ENCODE peak calls at places on chromosomes 5 and 9, in nine cellular contexts. S, H, V, C, W, D, I, Y and L are unnamed samples.

GRCh38 chr5:121702783-121703182 is 148.9 kb upstream of the FTMT start:
- DNase-seq in Y (no peak), D (no peak), W (no peak), I (no peak), H (peak), C (no peak), S (no peak), V (no peak), L (no peak)

GRCh38 chr9:125889122-125889523 is 141.9 kb downstream of the PBX3 start:
- DNase-seq in S (no peak), V (no peak), C (no peak), Y (no peak), H (peak), I (peak), D (peak), W (no peak), L (no peak)

GRCh38 chr9:114366334-114367128 is 21.3 kb downstream of the AKNA start:
- DNase-seq in H (peak), D (no peak), V (peak), Y (peak), C (no peak), W (no peak), I (no peak), S (peak), L (peak)

GRCh38 chr5:101897914-101898313 is 398.2 kb downstream of the SLCO4C1 start:
- DNase-seq in D (no peak), W (no peak), I (no peak), H (peak), S (no peak), Y (no peak), C (no peak), V (peak), L (no peak)

GRCh38 chr5:57834829-57835554 is 352.4 kb upstream of the ACTBL2 start:
- DNase-seq in W (no peak), D (no peak), V (no peak), C (peak), I (no peak), Y (no peak), S (no peak), H (no peak), L (no peak)

GRCh38 chr9:20640331-20641187 is 18.3 kb upstream of the MLLT3 start:
- DNase-seq in I (peak), D (peak), H (peak), S (no peak), C (peak), V (no peak), Y (no peak), W (peak), L (no peak)

GRCh38 chr5:117110548-117110947 is 535.9 kb upstream of the SEMA6A start:
- DNase-seq in D (no peak), Y (no peak), I (no peak), V (no peak), S (no peak), H (no peak), W (no peak), C (no peak), L (no peak)

GRCh38 chr9:122121391-122121790 is 28.3 kb upstream of the TTLL11 start:
- DNase-seq in V (no peak), S (no peak), W (no peak), D (no peak), Y (no peak), H (no peak), C (no peak), I (no peak), L (no peak)

GRCh38 chr9:22446589-22446949 is at the start of gene DMRTA1:
- DNase-seq in V (peak), S (peak), Y (peak), H (peak), W (no peak), D (peak), C (peak), I (peak), L (peak)

GRCh38 chr5:149442563-149443182 is 63.6 kb upstream of the IL17B start:
- DNase-seq in Y (peak), D (peak), H (peak), W (peak), S (peak), V (peak), I (peak), C (peak), L (no peak)

GRCh38 chr5:96880402-96881164 is 4.3 kb downstream of the ERAP2 start:
- DNase-seq in I (no peak), V (peak), Y (no peak), W (no peak), C (no peak), H (no peak), D (no peak), S (peak), L (peak)

GRCh38 chr9:35909274-35909673 is at the start of gene SPAAR:
- DNase-seq in V (no peak), S (no peak), C (no peak), Y (no peak), W (no peak), D (no peak), H (no peak), I (no peak), L (no peak)

GRCh38 chr5:159978358-159978757 is 30.6 kb upstream of the TTC1 start:
- DNase-seq in V (no peak), W (no peak), C (no peak), I (no peak), D (no peak), H (no peak), Y (no peak), S (no peak), L (no peak)

GRCh38 chr9:113380869-113381378 is 4.1 kb upstream of the HDHD3 start:
- DNase-seq in C (no peak), V (no peak), H (no peak), D (no peak), Y (no peak), S (no peak), W (no peak), I (peak), L (no peak)

GRCh38 chr9:2066312-2067273 is 51.4 kb downstream of the SMARCA2 start:
- DNase-seq in S (peak), D (no peak), C (no peak), I (no peak), H (peak), Y (no peak), V (peak), W (no peak), L (no peak)

GRCh38 chr9:124456341-124457078 is 6.3 kb downstream of the ADGRD2 start:
- DNase-seq in I (peak), D (no peak), C (no peak), H (no peak), Y (no peak), S (no peak), V (no peak), W (no peak), L (no peak)

GRCh38 chr5:79771387-79771786 is 81.8 kb downstream of the CMYA5 start:
- DNase-seq in C (no peak), S (peak), D (no peak), V (peak), Y (no peak), I (no peak), H (no peak), W (no peak), L (no peak)

GRCh38 chr5:16883801-16884200 is 52.3 kb downstream of the MYO10 start:
- DNase-seq in S (no peak), V (no peak), H (no peak), C (no peak), D (no peak), Y (no peak), W (no peak), I (no peak), L (no peak)

GRCh38 chr9:128005938-128006337 is 25.1 kb upstream of the EEIG1 start:
- DNase-seq in S (no peak), W (no peak), H (peak), C (no peak), Y (peak), D (no peak), I (peak), V (peak), L (no peak)

GRCh38 chr5:10507575-10508024 is 56.3 kb upstream of the ANKRD33B start:
- DNase-seq in Y (peak), D (no peak), V (peak), H (peak), S (peak), I (no peak), W (no peak), C (no peak), L (no peak)

GRCh38 chr5:120413706-120414105 is 50.4 kb upstream of the PRR16 start:
- DNase-seq in I (no peak), S (no peak), H (no peak), D (no peak), V (peak), C (no peak), Y (no peak), W (no peak), L (no peak)

GRCh38 chr5:124747770-124748686 is 1.6 kb upstream of the ZNF608 start:
- DNase-seq in C (no peak), H (peak), Y (no peak), V (no peak), I (no peak), S (no peak), W (no peak), D (no peak), L (no peak)

GRCh38 chr9:73863924-73864323 is 633.2 kb upstream of the RORB start:
- DNase-seq in I (no peak), Y (no peak), H (no peak), C (no peak), D (no peak), S (no peak), V (no peak), W (no peak), L (no peak)

GRCh38 chr5:154521756-154522155 is 43.7 kb upstream of the HAND1 start:
- DNase-seq in V (no peak), H (no peak), I (no peak), D (no peak), S (no peak), Y (no peak), W (no peak), C (no peak), L (no peak)

GRCh38 chr9:93902780-93903655 is 52.1 kb downstream of the BARX1 start:
- DNase-seq in Y (no peak), S (no peak), D (no peak), H (no peak), V (no peak), W (no peak), I (peak), C (no peak), L (no peak)

GRCh38 chr9:16475257-16475656 is 395.2 kb downstream of the BNC2 start:
- DNase-seq in S (no peak), C (peak), V (no peak), H (no peak), W (no peak), D (no peak), Y (no peak), I (no peak), L (no peak)

GRCh38 chr5:92378961-92379611 is 996.0 kb upstream of the ARRDC3 start:
- DNase-seq in C (no peak), D (no peak), H (no peak), V (no peak), S (no peak), W (no peak), I (no peak), Y (no peak), L (no peak)

GRCh38 chr5:14110196-14110595 is 32.9 kb upstream of the TRIO start:
- DNase-seq in Y (no peak), S (no peak), C (no peak), I (no peak), V (no peak), H (no peak), W (no peak), D (no peak), L (no peak)

GRCh38 chr9:133368249-133368881 is 7.5 kb downstream of the SURF4 start:
- DNase-seq in D (no peak), I (no peak), Y (no peak), C (no peak), H (peak), S (no peak), W (no peak), V (no peak), L (no peak)

GRCh38 chr5:150034677-150035076 is 34.1 kb downstream of the HMGXB3 start:
- DNase-seq in W (no peak), V (peak), C (no peak), H (no peak), D (no peak), Y (no peak), I (no peak), S (no peak), L (no peak)

GRCh38 chr5:82720213-82720612 is 357.0 kb downstream of the TMEM167A start:
- DNase-seq in W (no peak), S (no peak), V (peak), I (no peak), D (no peak), C (no peak), H (peak), Y (no peak), L (no peak)

GRCh38 chr5:39465843-39466242 is 41.1 kb upstream of the DAB2 start:
- DNase-seq in V (no peak), I (no peak), D (no peak), Y (no peak), H (no peak), S (no peak), C (no peak), W (no peak), L (no peak)

GRCh38 chr9:112487008-112487798 is 576 bp downstream of the KIAA1958 start:
- DNase-seq in D (peak), Y (peak), W (peak), S (peak), I (peak), H (peak), V (peak), C (no peak), L (no peak)

GRCh38 chr9:134321571-134321930 is 4.7 kb upstream of the RXRA start:
- DNase-seq in I (peak), V (no peak), C (no peak), Y (no peak), D (no peak), W (no peak), S (no peak), H (no peak), L (no peak)

GRCh38 chr5:111945535-111945934 is 188.5 kb upstream of the NREP start:
- DNase-seq in Y (no peak), I (no peak), D (no peak), H (no peak), C (no peak), S (no peak), V (no peak), W (no peak), L (no peak)

GRCh38 chr9:101119206-101119819 is 90.8 kb downstream of the PLPPR1 start:
- DNase-seq in S (peak), H (peak), C (peak), Y (peak), I (no peak), W (no peak), D (peak), V (peak), L (no peak)

GRCh38 chr9:116269250-116269649 is 115.7 kb downstream of the PAPPA start:
- DNase-seq in I (no peak), Y (no peak), C (no peak), V (peak), W (no peak), D (no peak), S (no peak), H (peak), L (no peak)